ENCODE peak calls at places on chromosomes 6 and 20, in four cellular contexts. One of them, this sample, is unnamed.

GRCh38 chr6:29926081-29926794 is 16.1 kb upstream of the HLA-A start:
- DNase-seq in IMR-90: peak
- DNase-seq in aorta: no peak
- DNase-seq in NCI-H1048: no peak
- DNase-seq in this sample: peak

GRCh38 chr6:100267721-100268123 is 197.0 kb downstream of the SIM1 start:
- DNase-seq in IMR-90: peak
- DNase-seq in aorta: no peak
- DNase-seq in NCI-H1048: no peak
- DNase-seq in this sample: no peak

GRCh38 chr6:166253277-166254229 is 54.6 kb downstream of the PRR18 start:
- DNase-seq in IMR-90: no peak
- DNase-seq in aorta: no peak
- DNase-seq in NCI-H1048: no peak
- DNase-seq in this sample: peak

GRCh38 chr20:53579581-53580375 is 13.9 kb downstream of the ZNF217 start:
- DNase-seq in IMR-90: peak
- DNase-seq in aorta: no peak
- DNase-seq in NCI-H1048: no peak
- DNase-seq in this sample: no peak

GRCh38 chr20:10747019-10747418 is 73.2 kb upstream of the JAG1 start:
- DNase-seq in IMR-90: no peak
- DNase-seq in aorta: no peak
- DNase-seq in NCI-H1048: no peak
- DNase-seq in this sample: no peak

GRCh38 chr6:41564448-41565142 is 18.4 kb downstream of the FOXP4 start:
- DNase-seq in IMR-90: no peak
- DNase-seq in aorta: no peak
- DNase-seq in NCI-H1048: no peak
- DNase-seq in this sample: no peak

GRCh38 chr20:50594591-50595432 is 84.6 kb downstream of the PTPN1 start:
- DNase-seq in IMR-90: no peak
- DNase-seq in aorta: no peak
- DNase-seq in NCI-H1048: no peak
- DNase-seq in this sample: no peak

GRCh38 chr6:158630944-158631616 is 13.5 kb downstream of the DYNLT1 start:
- DNase-seq in IMR-90: peak
- DNase-seq in aorta: peak
- DNase-seq in NCI-H1048: no peak
- DNase-seq in this sample: peak

GRCh38 chr6:160974304-160974771 is 17.2 kb upstream of the MAP3K4 start:
- DNase-seq in IMR-90: peak
- DNase-seq in aorta: peak
- DNase-seq in NCI-H1048: no peak
- DNase-seq in this sample: no peak

GRCh38 chr6:15399651-15400470 is 154.0 kb downstream of the JARID2 start:
- DNase-seq in IMR-90: peak
- DNase-seq in aorta: no peak
- DNase-seq in NCI-H1048: no peak
- DNase-seq in this sample: peak

GRCh38 chr6:133764813-133765208 is 124.1 kb upstream of the TCF21 start:
- DNase-seq in IMR-90: no peak
- DNase-seq in aorta: no peak
- DNase-seq in NCI-H1048: no peak
- DNase-seq in this sample: no peak

GRCh38 chr6:14499804-14500203 is 382.2 kb downstream of the CD83 start:
- DNase-seq in IMR-90: peak
- DNase-seq in aorta: no peak
- DNase-seq in NCI-H1048: no peak
- DNase-seq in this sample: no peak

GRCh38 chr20:25533920-25534700 is 51.2 kb downstream of the NINL start:
- DNase-seq in IMR-90: no peak
- DNase-seq in aorta: no peak
- DNase-seq in NCI-H1048: no peak
- DNase-seq in this sample: no peak

GRCh38 chr6:127191716-127192115 is 73.2 kb downstream of the RSPO3 start:
- DNase-seq in IMR-90: peak
- DNase-seq in aorta: no peak
- DNase-seq in NCI-H1048: no peak
- DNase-seq in this sample: no peak

GRCh38 chr6:80767808-80768207 is 661.3 kb downstream of the BCKDHB start:
- DNase-seq in IMR-90: peak
- DNase-seq in aorta: peak
- DNase-seq in NCI-H1048: no peak
- DNase-seq in this sample: no peak

GRCh38 chr20:51978081-51978501 is 175.8 kb upstream of the SALL4 start:
- DNase-seq in IMR-90: no peak
- DNase-seq in aorta: no peak
- DNase-seq in NCI-H1048: no peak
- DNase-seq in this sample: no peak

GRCh38 chr6:138769102-138769676 is 4.4 kb upstream of the CCDC28A start:
- DNase-seq in IMR-90: no peak
- DNase-seq in aorta: no peak
- DNase-seq in NCI-H1048: no peak
- DNase-seq in this sample: no peak

GRCh38 chr20:49542514-49542991 is 25.4 kb downstream of the PTGIS start:
- DNase-seq in IMR-90: no peak
- DNase-seq in aorta: no peak
- DNase-seq in NCI-H1048: no peak
- DNase-seq in this sample: no peak

GRCh38 chr6:41278699-41279405 is 7.6 kb downstream of the TREM1 start:
- DNase-seq in IMR-90: peak
- DNase-seq in aorta: no peak
- DNase-seq in NCI-H1048: no peak
- DNase-seq in this sample: peak

GRCh38 chr6:147190556-147190955 is 13.7 kb upstream of the STXBP5 start:
- DNase-seq in IMR-90: no peak
- DNase-seq in aorta: no peak
- DNase-seq in NCI-H1048: no peak
- DNase-seq in this sample: no peak

GRCh38 chr20:48308882-48309281 is 518.9 kb downstream of the PREX1 start:
- DNase-seq in IMR-90: no peak
- DNase-seq in aorta: no peak
- DNase-seq in NCI-H1048: no peak
- DNase-seq in this sample: no peak

GRCh38 chr20:1430004-1430451 is 36.6 kb downstream of the NSFL1C start:
- DNase-seq in IMR-90: peak
- DNase-seq in aorta: no peak
- DNase-seq in NCI-H1048: no peak
- DNase-seq in this sample: no peak

GRCh38 chr20:19934792-19935491 is 82.2 kb upstream of the NAA20 start:
- DNase-seq in IMR-90: no peak
- DNase-seq in aorta: no peak
- DNase-seq in NCI-H1048: no peak
- DNase-seq in this sample: no peak

GRCh38 chr20:43322851-43323250 is 133.1 kb upstream of the PTPRT start:
- DNase-seq in IMR-90: peak
- DNase-seq in aorta: no peak
- DNase-seq in NCI-H1048: no peak
- DNase-seq in this sample: no peak

GRCh38 chr20:22274330-22274729 is 310.0 kb downstream of the FOXA2 start:
- DNase-seq in IMR-90: no peak
- DNase-seq in aorta: no peak
- DNase-seq in NCI-H1048: no peak
- DNase-seq in this sample: no peak

GRCh38 chr6:169723991-169724553 is at the start of gene PHF10:
- DNase-seq in IMR-90: no peak
- DNase-seq in aorta: no peak
- DNase-seq in NCI-H1048: no peak
- DNase-seq in this sample: peak

GRCh38 chr6:166777096-166777630 is 150.1 kb upstream of the RPS6KA2 start:
- DNase-seq in IMR-90: no peak
- DNase-seq in aorta: peak
- DNase-seq in NCI-H1048: no peak
- DNase-seq in this sample: no peak

GRCh38 chr6:140641412-140641811 is 1267.0 kb upstream of the CITED2 start:
- DNase-seq in IMR-90: no peak
- DNase-seq in aorta: no peak
- DNase-seq in NCI-H1048: no peak
- DNase-seq in this sample: no peak

This sample was measured in left lung.